ENCODE peak calls at places on chromosomes 6 and 20, in six cellular contexts. J, R, M, X, V and W are unnamed samples.

GRCh38 chr6:159817951-159818739 is 18.1 kb downstream of the PNLDC1 start:
- DNase-seq in J (no peak), R (no peak), M (no peak), X (no peak), V (no peak), W (no peak)

GRCh38 chr20:2701671-2702081 is 9.1 kb downstream of the EBF4 start:
- DNase-seq in J (no peak), R (no peak), M (no peak), X (no peak), V (no peak), W (no peak)

GRCh38 chr6:151885234-151885633 is 77.8 kb downstream of the ESR1 start:
- DNase-seq in J (no peak), R (no peak), M (no peak), X (no peak), V (no peak), W (no peak)

GRCh38 chr20:37329481-37330165 is 16.3 kb upstream of the SRC start:
- DNase-seq in J (no peak), R (no peak), M (no peak), X (no peak), V (no peak), W (no peak)

GRCh38 chr20:22511943-22512910 is 72.1 kb downstream of the FOXA2 start:
- DNase-seq in J (no peak), R (no peak), M (no peak), X (no peak), V (no peak), W (no peak)

GRCh38 chr20:61924211-61924857 is 141.3 kb downstream of the TAF4 start:
- DNase-seq in J (no peak), R (no peak), M (no peak), X (no peak), V (no peak), W (no peak)

GRCh38 chr6:167569879-167570278 is 245.0 kb downstream of the TTLL2 start:
- DNase-seq in J (no peak), R (no peak), M (no peak), X (no peak), V (no peak), W (no peak)

GRCh38 chr6:113362542-113363430 is 494.4 kb upstream of the MARCKS start:
- DNase-seq in J (no peak), R (no peak), M (no peak), X (peak), V (no peak), W (no peak)

GRCh38 chr6:41049548-41049947 is 3.5 kb upstream of the APOBEC2 start:
- DNase-seq in J (no peak), R (no peak), M (no peak), X (no peak), V (no peak), W (no peak)

GRCh38 chr20:59026904-59027745 is 5.0 kb downstream of the ATP5F1E start:
- DNase-seq in J (no peak), R (no peak), M (no peak), X (no peak), V (no peak), W (no peak)

GRCh38 chr6:167298166-167298565 is 7.1 kb downstream of the UNC93A start:
- DNase-seq in J (no peak), R (no peak), M (no peak), X (no peak), V (no peak), W (no peak)

GRCh38 chr6:25384967-25385366 is 105.8 kb downstream of the CARMIL1 start:
- DNase-seq in J (no peak), R (no peak), M (no peak), X (no peak), V (no peak), W (no peak)

GRCh38 chr20:18404172-18404571 is 62.7 kb downstream of the DZANK1 start:
- DNase-seq in J (no peak), R (no peak), M (no peak), X (no peak), V (no peak), W (no peak)

GRCh38 chr6:91462236-91462635 is 875.4 kb upstream of the MAP3K7 start:
- DNase-seq in J (no peak), R (no peak), M (no peak), X (no peak), V (no peak), W (no peak)

GRCh38 chr6:34671362-34671761 is 25.2 kb downstream of the ILRUN start:
- DNase-seq in J (no peak), R (peak), M (no peak), X (peak), V (no peak), W (no peak)

GRCh38 chr20:57080796-57081195 is 185.6 kb downstream of the BMP7 start:
- DNase-seq in J (no peak), R (peak), M (no peak), X (peak), V (no peak), W (peak)

GRCh38 chr20:17558154-17558940 is 11.5 kb upstream of the DSTN start:
- DNase-seq in J (no peak), R (peak), M (peak), X (peak), V (peak), W (no peak)

GRCh38 chr6:166786704-166787293 is 159.7 kb upstream of the RPS6KA2 start:
- DNase-seq in J (no peak), R (peak), M (peak), X (peak), V (peak), W (peak)

GRCh38 chr20:56422131-56422823 is 10.2 kb downstream of the CASS4 start:
- DNase-seq in J (no peak), R (peak), M (no peak), X (peak), V (peak), W (no peak)

GRCh38 chr20:1827510-1827973 is 67.7 kb upstream of the SIRPA start:
- DNase-seq in J (no peak), R (no peak), M (no peak), X (no peak), V (no peak), W (no peak)

GRCh38 chr6:2876210-2877056 is 26.7 kb downstream of the SERPINB9 start:
- DNase-seq in J (no peak), R (peak), M (no peak), X (peak), V (peak), W (peak)

GRCh38 chr6:158978752-158979151 is 21.2 kb downstream of the RSPH3 start:
- DNase-seq in J (no peak), R (peak), M (no peak), X (peak), V (no peak), W (no peak)

GRCh38 chr6:53309059-53309896 is 39.5 kb downstream of the ELOVL5 start:
- DNase-seq in J (no peak), R (peak), M (no peak), X (no peak), V (no peak), W (no peak)

GRCh38 chr20:38764563-38765355 is 16.5 kb downstream of the ACTR5 start:
- DNase-seq in J (no peak), R (peak), M (peak), X (peak), V (peak), W (peak)

GRCh38 chr20:5211803-5212714 is 85.3 kb downstream of the CDS2 start:
- DNase-seq in J (no peak), R (no peak), M (no peak), X (no peak), V (no peak), W (no peak)

GRCh38 chr6:168050861-168051586 is 28.0 kb downstream of the FRMD1 start:
- DNase-seq in J (no peak), R (peak), M (no peak), X (peak), V (no peak), W (peak)

GRCh38 chr6:131602913-131603312 is 25.1 kb downstream of the MED23 start:
- DNase-seq in J (no peak), R (peak), M (no peak), X (peak), V (peak), W (no peak)

GRCh38 chr6:145506554-145506953 is 228.8 kb downstream of the EPM2A start:
- DNase-seq in J (no peak), R (peak), M (no peak), X (no peak), V (no peak), W (no peak)

GRCh38 chr6:123276439-123277045 is 280.5 kb downstream of the CLVS2 start:
- DNase-seq in J (no peak), R (peak), M (no peak), X (no peak), V (no peak), W (no peak)

GRCh38 chr6:134097114-134097707 is 44.8 kb upstream of the SLC2A12 start:
- DNase-seq in J (no peak), R (peak), M (peak), X (peak), V (peak), W (peak)

GRCh38 chr6:145228962-145229582 is 506.2 kb downstream of the EPM2A start:
- DNase-seq in J (no peak), R (no peak), M (no peak), X (no peak), V (no peak), W (no peak)

GRCh38 chr6:14102330-14102729 is 15.2 kb upstream of the CD83 start:
- DNase-seq in J (no peak), R (no peak), M (no peak), X (no peak), V (no peak), W (no peak)

GRCh38 chr6:3865463-3865862 is 16.3 kb downstream of the FAM50B start:
- DNase-seq in J (no peak), R (no peak), M (no peak), X (no peak), V (no peak), W (no peak)

GRCh38 chr6:78502386-78502887 is 364.9 kb upstream of the IRAK1BP1 start:
- DNase-seq in J (no peak), R (no peak), M (no peak), X (no peak), V (no peak), W (no peak)

GRCh38 chr6:3230275-3231212 is 3.1 kb upstream of the TUBB2B start:
- DNase-seq in J (no peak), R (no peak), M (no peak), X (peak), V (peak), W (peak)

GRCh38 chr6:101477436-101477835 is 83.9 kb downstream of the GRIK2 start:
- DNase-seq in J (no peak), R (no peak), M (no peak), X (no peak), V (no peak), W (no peak)

GRCh38 chr6:134419717-134420116 is 101.8 kb upstream of the SGK1 start:
- DNase-seq in J (no peak), R (no peak), M (no peak), X (no peak), V (no peak), W (no peak)

GRCh38 chr20:43458422-43458924 is 777 bp downstream of the SRSF6 start:
- DNase-seq in J (peak), R (no peak), M (no peak), X (peak), V (peak), W (no peak)

GRCh38 chr6:137893726-137894125 is 26.7 kb downstream of the TNFAIP3 start:
- DNase-seq in J (no peak), R (peak), M (no peak), X (peak), V (no peak), W (no peak)